ENCODE peak calls at places on chromosomes 2 and 18, in four cellular contexts. P, J, W and M are unnamed samples.

GRCh38 chr18:57621252-57621607 is 406 bp downstream of the NARS1 start:
- DNase-seq in P (no peak), J (no peak), W (no peak), M (peak; percentile 16)

GRCh38 chr2:236008857-236009256 is 159.3 kb downstream of the GBX2 start:
- DNase-seq in P (no peak), J (no peak), W (no peak), M (no peak)

GRCh38 chr2:167874812-167875211 is 372.6 kb downstream of the STK39 start:
- DNase-seq in P (no peak), J (no peak), W (no peak), M (no peak)

GRCh38 chr2:141906673-141907072 is 224.1 kb downstream of the LRP1B start:
- DNase-seq in P (no peak), J (no peak), W (no peak), M (no peak)

GRCh38 chr18:73669299-73669698 is 478.3 kb downstream of the FBXO15 start:
- DNase-seq in P (no peak), J (no peak), W (peak; percentile 86), M (peak; percentile 82)

GRCh38 chr18:62937065-62937464 is 221.7 kb downstream of the PHLPP1 start:
- DNase-seq in P (no peak), J (no peak), W (peak; percentile 36), M (peak; percentile 29)

GRCh38 chr2:232885264-232885961 is 15.3 kb downstream of the SNORC start:
- DNase-seq in P (no peak), J (no peak), W (no peak), M (no peak)

GRCh38 chr2:13056259-13056843 is 339.6 kb downstream of the TRIB2 start:
- DNase-seq in P (no peak), J (no peak), W (peak; percentile 7), M (no peak)

GRCh38 chr2:162890690-162891311 is 52.2 kb upstream of the KCNH7 start:
- DNase-seq in P (no peak), J (no peak), W (peak; percentile 40), M (peak; percentile 32)

GRCh38 chr18:3256693-3257626 is 5.0 kb upstream of the MYL12B start:
- DNase-seq in P (no peak), J (no peak), W (peak; percentile 91), M (peak; percentile 28)

GRCh38 chr18:54192900-54193299 is 31.6 kb downstream of the MBD2 start:
- DNase-seq in P (no peak), J (no peak), W (no peak), M (no peak)

GRCh38 chr2:118852605-118853128 is 5.2 kb upstream of the EN1 start:
- DNase-seq in P (no peak), J (no peak), W (no peak), M (no peak)

GRCh38 chr2:2890901-2891300 is 486.7 kb downstream of the EIPR1 start:
- DNase-seq in P (no peak), J (no peak), W (no peak), M (no peak)

GRCh38 chr2:53216805-53217204 is 550.8 kb upstream of the CHAC2 start:
- DNase-seq in P (no peak), J (no peak), W (no peak), M (no peak)

GRCh38 chr2:171814883-171815282 is 79.2 kb downstream of the SLC25A12 start:
- DNase-seq in P (no peak), J (no peak), W (no peak), M (no peak)

GRCh38 chr18:11570770-11571169 is 38.6 kb upstream of the SLC35G4 start:
- DNase-seq in P (no peak), J (no peak), W (peak; percentile 24), M (no peak)

GRCh38 chr2:241863021-241863954 is 4.6 kb upstream of the PDCD1 start:
- DNase-seq in P (no peak), J (no peak), W (peak; percentile 55), M (no peak)

GRCh38 chr18:55220523-55220922 is 261.3 kb upstream of the CCDC68 start:
- DNase-seq in P (no peak), J (no peak), W (no peak), M (no peak)

GRCh38 chr18:50751490-50751889 is 68.3 kb downstream of the MRO start:
- DNase-seq in P (no peak), J (no peak), W (no peak), M (no peak)

GRCh38 chr18:40949138-40949949 is 1005.7 kb upstream of the PIK3C3 start:
- DNase-seq in P (no peak), J (no peak), W (no peak), M (no peak)

GRCh38 chr2:239727182-239727775 is 297.9 kb downstream of the NDUFA10 start:
- DNase-seq in P (no peak), J (no peak), W (no peak), M (no peak)

DNA sequence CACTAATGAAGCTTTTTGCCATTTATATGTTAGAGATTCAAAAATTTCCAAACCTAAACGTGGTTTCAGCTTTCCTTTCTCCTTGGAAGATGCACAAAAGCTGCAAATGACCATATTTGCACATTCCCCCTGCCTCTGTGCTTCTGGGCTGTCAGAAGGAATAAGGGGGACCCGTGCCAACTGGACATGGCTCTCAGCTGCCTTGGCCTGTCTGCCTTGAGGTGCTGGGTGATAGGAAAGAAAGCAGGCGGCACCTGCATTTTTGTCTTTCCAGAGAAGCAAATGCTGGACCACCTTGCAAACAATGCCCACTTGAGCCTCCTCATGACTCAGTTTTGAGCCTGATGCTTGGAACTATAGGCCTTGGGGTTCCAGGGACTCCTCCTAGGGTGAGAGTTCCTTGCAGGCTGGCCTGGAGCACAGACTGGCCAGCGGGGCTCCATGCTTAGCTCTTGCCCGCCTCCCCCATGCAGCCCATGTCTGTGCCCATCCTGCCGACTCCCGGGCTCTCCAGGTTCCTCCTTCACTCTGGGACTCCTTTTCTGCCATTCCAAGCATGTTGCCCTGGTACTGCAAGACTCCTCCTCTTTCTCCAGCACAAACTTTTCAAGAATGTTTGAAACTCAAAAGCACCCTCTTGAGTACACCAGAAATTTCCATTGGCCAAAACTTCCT is 109.0 kb upstream of the EPAS1 start:
- DNase-seq in P (no peak), J (no peak), W (no peak), M (no peak)
- H3K4me3 ChIP-seq in P (peak overlapping the region; percentile 14), J (no peak overlapping the region), W (no peak overlapping the region), M (no peak overlapping the region)

GRCh38 chr2:9302755-9303154 is 96.1 kb downstream of the ASAP2 start:
- DNase-seq in P (no peak), J (no peak), W (no peak), M (no peak)
- H3K9me3 ChIP-seq in P (no peaks in the 10 kb centered on the region), J (no peaks in the 10 kb centered on the region), W (no peaks in the 10 kb centered on the region), M (no peaks in the 10 kb centered on the region)

GRCh38 chr2:216006164-216006663 is 7.1 kb downstream of the MREG start:
- DNase-seq in P (no peak), J (no peak), W (no peak), M (peak; percentile 22)
- H3K4me3 ChIP-seq in P (no peak overlapping the region), J (no peak overlapping the region), W (no peak overlapping the region), M (no peak overlapping the region)

GRCh38 chr2:86556508-86556907 is 6.7 kb downstream of the CHMP3 start:
- DNase-seq in P (no peak), J (no peak), W (no peak), M (no peak)
- H3K9me3 ChIP-seq in P (no peaks in the 10 kb centered on the region), J (no peaks in the 10 kb centered on the region), W (no peaks in the 10 kb centered on the region), M (peaks cover 3% of the 10 kb centered on the region)

GRCh38 chr2:43276517-43276931 is 50.1 kb upstream of the ZFP36L2 start:
- DNase-seq in P (no peak), J (no peak), W (no peak), M (no peak)

GRCh38 chr2:43280994-43281393 is 54.6 kb upstream of the ZFP36L2 start:
- DNase-seq in P (no peak), J (no peak), W (no peak), M (no peak)

GRCh38 chr2:43276962-43277383 is 50.6 kb upstream of the ZFP36L2 start:
- DNase-seq in P (no peak), J (no peak), W (no peak), M (no peak)

GRCh38 chr2:43279317-43279840 is 53.0 kb upstream of the ZFP36L2 start:
- DNase-seq in P (no peak), J (no peak), W (no peak), M (no peak)

DNA sequence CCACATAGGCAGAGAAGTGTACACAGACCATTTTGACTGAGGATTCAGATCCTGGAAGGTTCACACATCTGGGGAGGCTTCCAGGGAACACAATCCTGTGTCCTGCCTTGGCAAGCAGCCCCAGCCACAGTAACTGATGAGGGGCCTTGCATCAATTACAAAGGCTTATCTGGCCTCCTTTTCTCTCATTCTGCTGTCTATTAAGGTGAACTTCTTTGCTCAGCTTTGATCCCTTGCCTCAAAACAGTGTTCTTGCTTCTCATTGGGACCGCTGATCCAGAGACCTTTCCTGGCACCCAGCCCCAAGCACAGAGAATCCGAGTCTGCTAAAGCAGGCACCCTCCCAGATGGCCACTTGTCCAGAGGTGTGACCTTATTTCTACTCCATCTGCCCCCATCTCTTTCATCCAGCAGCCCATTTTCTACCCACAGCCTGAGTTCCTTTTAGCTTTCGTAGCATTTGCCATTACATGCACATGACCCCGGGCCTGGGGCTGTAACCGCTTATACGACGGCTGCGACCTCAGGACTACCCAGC is 52.3 kb upstream of the ZFP36L2 start:
- DNase-seq in P (no peak), J (no peak), W (no peak), M (no peak)
- H3K4me3 ChIP-seq in P (no peak overlapping the region), J (no peak overlapping the region), W (no peak overlapping the region), M (no peak overlapping the region)

GRCh38 chr18:28767201-28767600 is 590.3 kb upstream of the CDH2 start:
- DNase-seq in P (no peak), J (no peak), W (peak; percentile 28), M (no peak)
- H3K9me3 ChIP-seq in P (no peaks in the 10 kb centered on the region), J (no peaks in the 10 kb centered on the region), W (no peaks in the 10 kb centered on the region), M (no peaks in the 10 kb centered on the region)